ENCODE peak calls at places on chromosomes 6 and 20, in five cellular contexts. V is upper lobe of right lung, X is endodermal cell, T is cardiac fibroblast, S is thyroid gland. F is an unnamed sample.

GRCh38 chr6:12174878-12175277 is 115.3 kb upstream of the EDN1 start:
- DNase-seq in S (no peak), T (no peak), V (no peak), X (no peak), F (no peak)

GRCh38 chr6:124683507-124683906 is 278.7 kb upstream of the RNF217 start:
- DNase-seq in V (no peak), X (peak; percentile 70), S (no peak), T (no peak), F (no peak)

GRCh38 chr6:36852481-36853147 is 13.4 kb upstream of the CPNE5 start:
- DNase-seq in S (no peak), V (no peak), T (peak; percentile 77), X (peak; percentile 59), F (peak; percentile 58)

GRCh38 chr6:27096834-27097511 is 150.5 kb upstream of the PRSS16 start:
- DNase-seq in V (peak; percentile 78), X (peak; percentile 87), T (peak; percentile 67), S (peak; percentile 36), F (peak; percentile 62)

GRCh38 chr6:159077123-159077522 is 32.3 kb upstream of the TAGAP start:
- DNase-seq in X (peak; percentile 32), S (no peak), T (peak; percentile 2), V (no peak), F (no peak)

GRCh38 chr6:13453771-13454251 is 33.6 kb downstream of the GFOD1 start:
- DNase-seq in S (no peak), X (peak; percentile 21), V (no peak), T (no peak), F (no peak)

GRCh38 chr6:99350573-99350972 is 1.1 kb upstream of the FAXC start:
- DNase-seq in S (peak; percentile 15), V (no peak), X (peak; percentile 56), T (no peak), F (no peak)

GRCh38 chr6:2558861-2559811 is 191.6 kb downstream of the MYLK4 start:
- DNase-seq in X (no peak), T (no peak), V (no peak), S (no peak), F (no peak)

GRCh38 chr6:130202782-130203181 is 20.0 kb downstream of the SAMD3 start:
- DNase-seq in V (no peak), X (peak; percentile 78), T (no peak), S (no peak), F (no peak)

GRCh38 chr20:16530201-16530681 is 43.0 kb downstream of the KIF16B start:
- DNase-seq in X (peak; percentile 86), T (no peak), S (no peak), V (no peak), F (no peak)

GRCh38 chr6:154583546-154584188 is 73.2 kb upstream of the CNKSR3 start:
- DNase-seq in S (no peak), T (no peak), V (no peak), X (no peak), F (no peak)

GRCh38 chr6:75643173-75643572 is 41.5 kb downstream of the SENP6 start:
- DNase-seq in T (no peak), S (no peak), V (no peak), X (no peak), F (peak; percentile 12)

GRCh38 chr6:104418839-104419238 is 440.9 kb downstream of the HACE1 start:
- DNase-seq in S (no peak), X (no peak), V (no peak), T (no peak), F (no peak)

GRCh38 chr6:125310994-125311649 is 9.4 kb upstream of the HDDC2 start:
- DNase-seq in S (peak; percentile 19), X (peak; percentile 57), V (no peak), T (peak; percentile 79), F (peak; percentile 41)

GRCh38 chr20:2559641-2560040 is 23.3 kb downstream of the TMC2 start:
- DNase-seq in T (no peak), V (no peak), X (no peak), S (no peak), F (no peak)

GRCh38 chr6:117907600-117908245 is 659 bp downstream of the SLC35F1 start:
- DNase-seq in X (peak; percentile 85), S (peak; percentile 33), V (peak; percentile 65), T (no peak), F (no peak)

GRCh38 chr6:133380047-133380446 is 138.9 kb downstream of the EYA4 start:
- DNase-seq in X (no peak), T (no peak), S (no peak), V (no peak), F (no peak)

GRCh38 chr6:97850458-97851218 is 567.6 kb upstream of the MMS22L start:
- DNase-seq in X (no peak), V (no peak), T (peak; percentile 0), S (no peak), F (no peak)

GRCh38 chr6:168341280-168341679 is 21.7 kb upstream of the DACT2 start:
- DNase-seq in T (no peak), V (no peak), X (no peak), S (no peak), F (no peak)

GRCh38 chr6:5541751-5542432 is 280.6 kb downstream of the FARS2 start:
- DNase-seq in S (no peak), X (peak; percentile 90), V (no peak), T (peak; percentile 30), F (no peak)

GRCh38 chr6:20044883-20045282 is 167.4 kb downstream of the MBOAT1 start:
- DNase-seq in X (no peak), V (no peak), T (no peak), S (peak; percentile 43), F (no peak)

GRCh38 chr6:50718566-50718965 is 5.2 kb downstream of the TFAP2D start:
- DNase-seq in V (no peak), T (no peak), S (no peak), X (no peak), F (no peak)
- H3K4me3 ChIP-seq in V (no peak overlapping the region), T (no peak overlapping the region), S (no peak overlapping the region), X (no peak overlapping the region), F (no peak overlapping the region)

DNA sequence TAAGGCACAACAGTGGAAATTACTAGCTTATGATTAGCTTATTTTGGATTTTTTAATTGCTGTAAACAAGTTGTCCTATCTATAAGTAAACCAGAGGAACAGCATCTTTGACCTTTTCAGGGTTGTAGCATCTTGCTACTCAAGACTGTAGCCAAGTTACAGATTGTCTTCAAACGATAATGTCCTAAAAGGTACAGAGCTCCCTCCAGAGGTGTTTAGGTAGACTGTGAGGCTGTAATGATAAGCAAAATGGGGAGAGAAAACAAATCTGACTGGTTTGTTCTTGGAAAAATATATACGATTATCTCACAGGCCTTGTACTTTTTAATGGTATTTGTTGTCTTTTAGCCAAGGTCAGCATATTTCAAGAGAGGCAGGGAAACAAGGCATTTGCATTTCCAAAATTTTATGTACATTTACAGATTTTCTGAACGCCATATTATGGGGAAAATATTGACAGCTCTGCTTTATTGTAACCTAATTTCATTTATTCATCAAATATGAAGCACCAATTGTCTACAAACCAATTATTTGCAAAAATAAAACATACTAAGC is 273.4 kb downstream of the MEI4 start:
- DNase-seq in V (no peak), T (no peak), X (no peak), S (no peak), F (no peak)
- TF ChIP-seq CTCF in V (no peak), T (no peak), X (peak; percentile 87), S (no peak), F (no peak)

DNA sequence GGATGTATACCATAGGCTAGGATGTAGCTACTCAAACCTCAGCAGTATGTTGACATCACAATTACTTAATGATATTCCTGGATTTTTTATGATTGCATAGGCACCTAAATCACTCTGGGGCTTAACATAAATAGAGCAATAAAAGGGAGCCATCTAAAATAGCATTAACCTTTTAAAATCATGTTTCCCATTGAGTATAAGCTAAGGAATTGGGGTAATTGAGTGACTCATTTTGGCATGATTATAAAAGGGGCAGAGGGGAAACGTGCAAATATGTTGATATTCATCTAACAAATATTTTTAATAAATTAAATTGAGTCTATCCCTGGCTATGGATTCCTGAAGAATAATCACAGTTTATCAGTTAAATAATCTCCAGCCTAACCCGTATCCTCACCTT is 74.0 kb upstream of the ADGRF1 start:
- DNase-seq in T (no peak), X (no peak), S (no peak), V (no peak), F (no peak)
- H3K4me3 ChIP-seq in T (no peak overlapping the region), X (no peak overlapping the region), S (no peak overlapping the region), V (no peak overlapping the region), F (no peak overlapping the region)

GRCh38 chr6:86937219-86938079 is at the start of gene HTR1E:
- DNase-seq in X (peak; percentile 97), T (peak; percentile 19), V (peak; percentile 65), S (peak; percentile 86), F (no peak)
- TF ChIP-seq CTCF in X (peak; percentile 97), T (peak; percentile 60), V (peak; percentile 40), S (peak; percentile 81), F (peak; percentile 53)